ENCODE peak calls at places on chromosomes 3 and 15, in ten cellular contexts. Z, C, T, J, U, Y, N, H, I and L are unnamed samples.

GRCh38 chr3:172982731-172983364 is 158.2 kb downstream of the SPATA16 start:
- DNase-seq in I (peak; percentile 7), U (peak; percentile 29), C (no peak), T (no peak), J (no peak), Z (no peak), H (no peak), N (no peak), Y (no peak), L (no peak)

GRCh38 chr3:185308126-185308754 is 54.4 kb upstream of the EHHADH start:
- DNase-seq in I (peak; percentile 51), N (peak; percentile 30), T (no peak), H (peak; percentile 76), Y (peak; percentile 74), U (peak; percentile 95), J (peak; percentile 69), Z (no peak), C (no peak), L (no peak)

GRCh38 chr3:197942956-197943556 is 6.9 kb upstream of the RPL35A start:
- DNase-seq in I (peak; percentile 61), C (no peak), J (peak; percentile 40), H (no peak), T (no peak), N (peak; percentile 36), Z (no peak), Y (no peak), U (peak; percentile 77), L (no peak)

GRCh38 chr15:46312133-46312740 is 677.4 kb downstream of the SQOR start:
- DNase-seq in Y (peak; percentile 56), N (peak; percentile 29), J (peak; percentile 88), T (no peak), H (peak; percentile 78), Z (peak; percentile 41), U (peak; percentile 90), C (peak; percentile 45), I (peak; percentile 8), L (peak; percentile 31)

GRCh38 chr3:78666458-78666800 is 1101.4 kb downstream of the ROBO1 start:
- DNase-seq in H (no peak), Z (no peak), C (no peak), I (no peak), T (no peak), U (no peak), J (peak; percentile 9), N (peak; percentile 81), Y (no peak), L (no peak)

GRCh38 chr3:130604806-130605205 is 87.8 kb downstream of the COL6A6 start:
- DNase-seq in T (no peak), I (no peak), J (no peak), H (no peak), C (no peak), Y (no peak), N (no peak), U (no peak), Z (no peak), L (no peak)

GRCh38 chr15:80635953-80636352 is 59.2 kb upstream of the ABHD17C start:
- DNase-seq in Z (no peak), Y (no peak), I (no peak), U (no peak), T (no peak), N (no peak), H (no peak), C (peak; percentile 46), J (no peak), L (no peak)

GRCh38 chr3:178583963-178584575 is 47.8 kb downstream of the KCNMB2 start:
- DNase-seq in Y (no peak), T (no peak), C (no peak), H (no peak), J (no peak), N (no peak), U (no peak), Z (no peak), I (no peak), L (no peak)

GRCh38 chr3:176167272-176167671 is 1030.0 kb downstream of the TBL1XR1 start:
- DNase-seq in Y (peak; percentile 50), C (no peak), J (peak; percentile 17), U (no peak), Z (no peak), H (no peak), N (no peak), I (peak; percentile 41), T (no peak), L (no peak)

GRCh38 chr3:127851899-127852298 is 29.6 kb upstream of the MGLL start:
- DNase-seq in C (no peak), J (no peak), U (peak; percentile 62), H (peak; percentile 66), Z (no peak), T (no peak), I (no peak), N (no peak), Y (no peak), L (no peak)

GRCh38 chr15:73022156-73022555 is 30.1 kb upstream of the NEO1 start:
- DNase-seq in Z (no peak), U (no peak), J (no peak), I (no peak), H (no peak), C (no peak), N (peak; percentile 38), T (no peak), Y (no peak), L (no peak)

GRCh38 chr3:49120096-49120437 is 556 bp downstream of the USP19 start:
- DNase-seq in C (no peak), U (peak; percentile 33), J (no peak), H (no peak), Y (no peak), N (peak; percentile 16), T (no peak), Z (no peak), I (no peak), L (no peak)

GRCh38 chr15:65373163-65373651 is 4.6 kb downstream of the IGDCC3 start:
- DNase-seq in T (peak; percentile 61), C (no peak), I (no peak), J (no peak), Z (no peak), N (no peak), U (no peak), H (peak; percentile 19), Y (no peak), L (no peak)

GRCh38 chr3:109685084-109686079 is 348.0 kb upstream of the DPPA4 start:
- DNase-seq in Z (peak; percentile 22), N (peak; percentile 100), T (peak; percentile 93), J (peak; percentile 80), I (peak; percentile 93), Y (peak; percentile 89), H (no peak), C (peak; percentile 41), U (no peak), L (peak; percentile 20)

GRCh38 chr3:6047016-6047415 is 813.9 kb upstream of the GRM7 start:
- DNase-seq in Z (no peak), Y (no peak), T (no peak), J (no peak), N (no peak), C (no peak), U (no peak), I (no peak), H (no peak), L (no peak)

GRCh38 chr3:126524429-126524988 is 554 bp downstream of the CHST13 start:
- DNase-seq in J (peak; percentile 62), Y (no peak), U (no peak), N (no peak), T (no peak), Z (no peak), H (peak; percentile 49), I (no peak), C (no peak), L (no peak)
- TF ChIP-seq CTCF in J (no peak), Y (no peak), U (peak; percentile 11), N (no peak), T (peak; percentile 10), Z (no peak), H (no peak), I (no peak), C (no peak), L (no peak)

GRCh38 chr3:187321766-187322165 is 30.2 kb upstream of the MASP1 start:
- DNase-seq in H (no peak), T (no peak), N (no peak), I (no peak), Y (no peak), J (no peak), C (no peak), U (no peak), Z (no peak), L (no peak)

GRCh38 chr3:187315872-187316271 is 24.3 kb upstream of the MASP1 start:
- DNase-seq in Z (no peak), U (no peak), C (no peak), I (no peak), Y (no peak), J (no peak), N (peak; percentile 17), H (no peak), T (no peak), L (no peak)

GRCh38 chr3:187318819-187319616 is 27.5 kb upstream of the MASP1 start:
- DNase-seq in Z (peak; percentile 65), T (no peak), N (peak; percentile 54), U (peak; percentile 87), I (peak; percentile 42), C (peak; percentile 40), Y (peak; percentile 49), H (peak; percentile 55), J (peak; percentile 75), L (peak; percentile 23)

GRCh38 chr3:187314176-187314575 is 22.6 kb upstream of the MASP1 start:
- DNase-seq in T (no peak), H (no peak), J (no peak), Y (no peak), C (no peak), Z (no peak), I (no peak), U (no peak), N (no peak), L (no peak)

GRCh38 chr3:187319699-187320302 is 28.3 kb upstream of the MASP1 start:
- DNase-seq in H (peak; percentile 85), Y (peak; percentile 72), J (peak; percentile 86), U (peak; percentile 90), C (peak; percentile 73), N (peak; percentile 48), T (no peak), Z (peak; percentile 68), I (peak; percentile 65), L (peak; percentile 50)
- H3K27ac ChIP-seq in H (no peak overlapping the region), Y (no peak overlapping the region), J (no peak overlapping the region), U (no peak overlapping the region), C (no peak overlapping the region), N (peak overlapping the region; percentile 56), T (no peak overlapping the region), Z (no peak overlapping the region), I (no peak overlapping the region), L (no peak overlapping the region)

GRCh38 chr15:101141926-101142527 is 109.8 kb downstream of the CHSY1 start:
- DNase-seq in I (no peak), J (no peak), H (no peak), Z (no peak), T (peak; percentile 19), U (no peak), C (no peak), N (no peak), Y (no peak), L (no peak)
- H3K4me1 ChIP-seq in I (no peaks in the 10 kb centered on the region), J (no peaks in the 10 kb centered on the region), H (no peaks in the 10 kb centered on the region), Z (no peaks in the 10 kb centered on the region), T (no peaks in the 10 kb centered on the region), U (no peaks in the 10 kb centered on the region), C (no peaks in the 10 kb centered on the region), N (peaks cover 2% of the 10 kb centered on the region), Y (no peaks in the 10 kb centered on the region), L (no peaks in the 10 kb centered on the region)

DNA sequence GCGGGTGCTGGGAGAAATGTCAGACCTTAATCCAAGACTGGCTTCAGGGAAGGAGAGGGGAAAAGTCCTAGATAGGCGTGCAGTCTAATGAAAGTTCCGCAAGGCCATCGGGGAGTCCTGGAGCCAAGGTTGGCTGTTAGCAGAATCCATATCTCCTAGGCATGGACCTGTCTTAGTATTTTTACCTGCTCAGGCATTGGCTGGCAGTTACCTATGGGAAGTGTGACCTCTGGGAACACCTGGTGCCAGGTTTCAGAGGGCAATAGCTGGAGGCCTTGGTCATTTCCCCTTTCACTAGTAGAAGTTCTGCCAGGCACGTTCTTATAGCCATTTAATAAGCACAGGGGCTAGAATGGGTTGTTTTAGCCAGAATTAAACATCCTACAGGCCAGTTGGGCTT is 330.8 kb upstream of the SEMA6D start:
- DNase-seq in I (no peak), H (no peak), Z (no peak), J (no peak), T (no peak), Y (no peak), N (no peak), U (no peak), C (no peak), L (no peak)
- TF ChIP-seq CTCF in I (no peak), H (no peak), Z (no peak), J (no peak), T (no peak), Y (no peak), N (no peak), U (no peak), C (no peak), L (no peak)